ENCODE peak calls at places on chromosomes 13 and 19, in four cellular contexts. P is H1, C is IMR-90, H is mesendoderm. U is an unnamed sample.

GRCh38 chr13:20438801-20439200 is 86.9 kb downstream of the CRYL1 start:
- DNase-seq in P (no peak), C (no peak), H (no peak), U (no peak)

GRCh38 chr19:35249146-35249847 is 495 bp downstream of the LSR start:
- DNase-seq in P (no peak), C (no peak), H (peak; percentile 47), U (peak; percentile 23)

GRCh38 chr13:112727581-112727980 is 37.7 kb downstream of the ATP11A start:
- DNase-seq in P (no peak), C (no peak), H (no peak), U (peak; percentile 30)

GRCh38 chr19:51586799-51587198 is 15.7 kb downstream of the ZNF175 start:
- DNase-seq in P (no peak), C (no peak), H (no peak), U (no peak)

GRCh38 chr19:29785955-29786589 is 25.7 kb upstream of the CCNE1 start:
- DNase-seq in P (peak; percentile 77), C (no peak), H (peak; percentile 25), U (peak; percentile 68)

GRCh38 chr13:44292545-44292944 is 81.1 kb upstream of the SERP2 start:
- DNase-seq in P (no peak), C (no peak), H (no peak), U (no peak)

GRCh38 chr13:43664700-43665191 is 122.0 kb downstream of the ENOX1 start:
- DNase-seq in P (no peak), C (peak; percentile 74), H (peak; percentile 65), U (no peak)

GRCh38 chr13:108957369-108958012 is 328.1 kb downstream of the MYO16 start:
- DNase-seq in P (no peak), C (peak; percentile 85), H (peak; percentile 60), U (no peak)

GRCh38 chr19:1601613-1602064 is 3.6 kb downstream of the UQCR11 start:
- DNase-seq in P (no peak), C (no peak), H (peak; percentile 29), U (no peak)

GRCh38 chr13:48776396-48776795 is 122.7 kb downstream of the CYSLTR2 start:
- DNase-seq in P (no peak), C (peak; percentile 52), H (no peak), U (no peak)

GRCh38 chr19:38812004-38812840 is 523 bp downstream of the LGALS4 start:
- DNase-seq in P (no peak), C (no peak), H (no peak), U (no peak)

GRCh38 chr19:7902796-7903243 is 857 bp upstream of the MAP2K7 start:
- DNase-seq in P (no peak), C (no peak), H (no peak), U (no peak)

GRCh38 chr13:33349314-33349995 is 63.9 kb upstream of the STARD13 start:
- DNase-seq in P (no peak), C (no peak), H (peak; percentile 43), U (peak; percentile 47)

GRCh38 chr13:48266967-48267639 is 34.1 kb downstream of the ITM2B start:
- DNase-seq in P (no peak), C (peak; percentile 6), H (peak; percentile 39), U (no peak)

GRCh38 chr13:103354189-103354588 is 288.0 kb upstream of the SLC10A2 start:
- DNase-seq in P (no peak), C (no peak), H (no peak), U (no peak)

GRCh38 chr13:103351035-103351828 is 285.0 kb upstream of the SLC10A2 start:
- DNase-seq in P (peak; percentile 49), C (no peak), H (peak; percentile 63), U (peak; percentile 61)

GRCh38 chr13:103358245-103358932 is 292.2 kb upstream of the SLC10A2 start:
- DNase-seq in P (no peak), C (no peak), H (peak; percentile 79), U (no peak)

DNA sequence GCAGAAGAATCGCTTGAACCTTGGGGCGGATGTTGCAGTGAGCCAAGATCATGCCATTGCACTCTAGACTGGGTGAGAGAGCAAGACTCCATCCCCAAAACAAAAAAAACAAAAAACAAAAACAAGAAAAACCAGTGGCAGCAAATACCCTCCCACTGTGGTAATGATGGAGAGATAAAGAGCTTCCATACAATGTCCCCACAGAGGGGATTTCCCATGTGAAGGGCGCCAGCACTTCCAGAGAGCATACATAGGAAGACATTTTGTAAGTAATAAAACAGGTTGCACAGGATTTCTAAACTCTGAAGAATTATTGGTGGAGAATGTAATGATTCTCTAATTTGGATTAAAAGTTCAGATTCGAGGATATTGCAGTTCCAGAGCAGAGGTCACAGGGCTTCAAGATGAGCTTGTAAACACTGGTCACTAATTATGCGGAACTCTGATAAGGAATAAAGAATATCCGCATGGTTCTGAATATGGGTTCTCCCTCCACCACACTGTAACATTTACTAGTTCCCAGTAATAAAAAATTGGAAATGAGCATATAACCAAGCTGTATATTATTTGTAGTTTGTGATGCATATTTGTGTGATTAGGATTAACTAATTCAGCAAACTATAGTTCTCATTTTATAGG is 290.1 kb upstream of the SLC10A2 start:
- DNase-seq in P (no peak), C (no peak), H (peak; percentile 52), U (no peak)
- H4K5ac ChIP-seq in P (no peak overlapping the region), C (no peak overlapping the region), H (no peak overlapping the region), U (no peak overlapping the region)

GRCh38 chr13:85597790-85598500 is 201.3 kb downstream of the SLITRK6 start:
- DNase-seq in P (no peak), C (peak; percentile 73), H (no peak), U (no peak)

GRCh38 chr13:85603735-85604134 is 195.5 kb downstream of the SLITRK6 start:
- DNase-seq in P (no peak), C (no peak), H (no peak), U (no peak)

DNA sequence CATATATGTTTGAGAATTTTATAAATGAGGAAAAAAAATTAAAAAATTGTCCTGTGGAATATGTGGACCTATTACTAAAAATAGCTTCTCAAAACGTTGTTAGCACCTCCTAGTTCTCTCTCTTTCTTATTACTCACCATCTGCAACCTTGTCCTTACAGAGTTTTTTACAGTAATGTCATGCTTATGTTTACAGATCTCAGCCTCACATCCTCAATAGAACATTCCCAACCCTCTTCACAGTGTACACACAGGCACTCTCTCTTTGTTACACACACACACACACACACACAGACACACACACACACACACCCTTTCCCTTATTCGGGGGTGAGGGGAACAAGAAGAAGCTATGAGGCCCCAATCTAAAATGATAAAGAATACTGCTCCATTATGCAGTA is 197.7 kb downstream of the SLITRK6 start:
- DNase-seq in P (no peak), C (peak; percentile 77), H (no peak), U (no peak)
- H4K5ac ChIP-seq in P (no peak overlapping the region), C (no peak overlapping the region), H (no peak overlapping the region), U (no peak overlapping the region)

GRCh38 chr19:593055-593454 is 3.4 kb downstream of the HCN2 start:
- DNase-seq in P (no peak), C (no peak), H (no peak), U (no peak)
- H4K5ac ChIP-seq in P (no peak overlapping the region), C (no peak overlapping the region), H (no peak overlapping the region), U (no peak overlapping the region)

DNA sequence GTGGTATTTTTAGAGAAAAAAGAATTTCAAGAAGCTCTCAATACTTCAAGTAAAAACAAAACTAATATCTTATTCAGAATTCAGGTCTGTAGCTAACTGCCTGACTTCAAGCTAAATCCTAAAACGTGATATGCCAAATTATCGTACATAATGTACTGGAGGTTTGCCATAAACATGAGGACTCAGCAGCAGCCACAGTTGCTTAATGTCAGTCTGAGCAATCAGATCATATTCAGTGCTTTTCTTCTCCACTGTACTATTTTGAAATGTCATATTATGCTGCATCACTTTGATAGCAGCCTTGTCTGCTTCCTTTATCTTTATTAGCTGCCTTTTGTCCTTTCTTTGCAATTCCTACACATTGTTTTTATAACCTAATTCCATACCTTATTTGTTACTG is 265.1 kb upstream of the EDNRB start:
- DNase-seq in P (no peak), C (peak; percentile 52), H (no peak), U (no peak)
- H4K5ac ChIP-seq in P (no peak overlapping the region), C (no peak overlapping the region), H (no peak overlapping the region), U (no peak overlapping the region)

DNA sequence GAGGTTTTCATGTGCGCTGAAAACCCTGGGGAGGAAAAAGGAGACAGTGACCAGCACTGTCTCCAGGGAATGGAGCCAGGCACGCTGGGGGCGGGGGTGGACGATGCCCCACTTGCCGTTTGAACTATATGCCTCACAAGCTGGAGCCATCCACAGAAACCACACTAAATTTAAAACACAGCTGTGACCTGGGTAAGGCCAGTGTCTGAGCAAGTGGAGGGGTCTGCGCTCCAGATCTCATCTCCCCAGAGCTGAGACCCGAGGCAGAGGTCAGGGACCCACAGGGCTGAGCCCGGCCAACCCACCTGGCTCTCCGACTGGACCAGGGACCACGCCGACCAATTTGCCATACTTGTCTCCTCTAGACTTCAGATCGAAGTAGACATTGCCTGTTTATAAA is 23.2 kb downstream of the CARS2 start:
- DNase-seq in P (no peak), C (no peak), H (no peak), U (no peak)
- H4K5ac ChIP-seq in P (no peak overlapping the region), C (no peak overlapping the region), H (no peak overlapping the region), U (no peak overlapping the region)

U was measured in H9.